ENCODE peak calls at places on chromosomes 6 and 20, in five cellular contexts. One of them, this sample, is unnamed.

GRCh38 chr6:133502451-133503259 is 261.5 kb downstream of the EYA4 start:
- DNase-seq in cardiac muscle cell: peak; percentile 10
- DNase-seq in left ventricle myocardium inferior: no peak
- DNase-seq in dorsolateral prefrontal cortex: no peak
- DNase-seq in H9: no peak
- DNase-seq in this sample: no peak

GRCh38 chr20:46324960-46325703 is 16.8 kb upstream of the CDH22 start:
- DNase-seq in cardiac muscle cell: peak; percentile 38
- DNase-seq in left ventricle myocardium inferior: no peak
- DNase-seq in dorsolateral prefrontal cortex: no peak
- DNase-seq in H9: peak; percentile 56
- DNase-seq in this sample: no peak

GRCh38 chr6:151239603-151240035 is at the start of gene AKAP12:
- DNase-seq in cardiac muscle cell: peak; percentile 65
- DNase-seq in left ventricle myocardium inferior: peak; percentile 29
- DNase-seq in dorsolateral prefrontal cortex: peak; percentile 69
- DNase-seq in H9: peak; percentile 74
- DNase-seq in this sample: no peak

GRCh38 chr6:116218172-116218633 is 35.7 kb downstream of the TSPYL4 start:
- DNase-seq in cardiac muscle cell: no peak
- DNase-seq in left ventricle myocardium inferior: no peak
- DNase-seq in dorsolateral prefrontal cortex: no peak
- DNase-seq in H9: no peak
- DNase-seq in this sample: no peak

GRCh38 chr20:49668181-49668877 is 45.3 kb downstream of the B4GALT5 start:
- DNase-seq in cardiac muscle cell: no peak
- DNase-seq in left ventricle myocardium inferior: peak; percentile 19
- DNase-seq in dorsolateral prefrontal cortex: no peak
- DNase-seq in H9: no peak
- DNase-seq in this sample: peak; percentile 56

GRCh38 chr20:1632228-1632577 is 12.4 kb upstream of the SIRPB1 start:
- DNase-seq in cardiac muscle cell: no peak
- DNase-seq in left ventricle myocardium inferior: no peak
- DNase-seq in dorsolateral prefrontal cortex: no peak
- DNase-seq in H9: no peak
- DNase-seq in this sample: no peak

GRCh38 chr6:152089992-152090391 is 282.5 kb downstream of the ESR1 start:
- DNase-seq in cardiac muscle cell: no peak
- DNase-seq in left ventricle myocardium inferior: peak; percentile 39
- DNase-seq in dorsolateral prefrontal cortex: no peak
- DNase-seq in H9: no peak
- DNase-seq in this sample: no peak

GRCh38 chr6:26576929-26577719 is 19.6 kb upstream of the ABT1 start:
- DNase-seq in cardiac muscle cell: no peak
- DNase-seq in left ventricle myocardium inferior: peak; percentile 44
- DNase-seq in dorsolateral prefrontal cortex: no peak
- DNase-seq in H9: peak; percentile 79
- DNase-seq in this sample: no peak

GRCh38 chr20:62190639-62191411 is 8.0 kb downstream of the MTG2 start:
- DNase-seq in cardiac muscle cell: no peak
- DNase-seq in left ventricle myocardium inferior: no peak
- DNase-seq in dorsolateral prefrontal cortex: no peak
- DNase-seq in H9: no peak
- DNase-seq in this sample: no peak

GRCh38 chr6:29762781-29763214 is 39.6 kb downstream of the HLA-F start:
- DNase-seq in cardiac muscle cell: no peak
- DNase-seq in left ventricle myocardium inferior: no peak
- DNase-seq in dorsolateral prefrontal cortex: no peak
- DNase-seq in H9: no peak
- DNase-seq in this sample: no peak

GRCh38 chr6:29758761-29759160 is 35.5 kb downstream of the HLA-F start:
- DNase-seq in cardiac muscle cell: no peak
- DNase-seq in left ventricle myocardium inferior: no peak
- DNase-seq in dorsolateral prefrontal cortex: no peak
- DNase-seq in H9: peak; percentile 55
- DNase-seq in this sample: no peak

GRCh38 chr6:29759457-29759856 is 36.2 kb downstream of the HLA-F start:
- DNase-seq in cardiac muscle cell: no peak
- DNase-seq in left ventricle myocardium inferior: no peak
- DNase-seq in dorsolateral prefrontal cortex: no peak
- DNase-seq in H9: peak; percentile 94
- DNase-seq in this sample: no peak

GRCh38 chr6:29762051-29762450 is 38.8 kb downstream of the HLA-F start:
- DNase-seq in cardiac muscle cell: no peak
- DNase-seq in left ventricle myocardium inferior: no peak
- DNase-seq in dorsolateral prefrontal cortex: no peak
- DNase-seq in H9: no peak
- DNase-seq in this sample: no peak

DNA sequence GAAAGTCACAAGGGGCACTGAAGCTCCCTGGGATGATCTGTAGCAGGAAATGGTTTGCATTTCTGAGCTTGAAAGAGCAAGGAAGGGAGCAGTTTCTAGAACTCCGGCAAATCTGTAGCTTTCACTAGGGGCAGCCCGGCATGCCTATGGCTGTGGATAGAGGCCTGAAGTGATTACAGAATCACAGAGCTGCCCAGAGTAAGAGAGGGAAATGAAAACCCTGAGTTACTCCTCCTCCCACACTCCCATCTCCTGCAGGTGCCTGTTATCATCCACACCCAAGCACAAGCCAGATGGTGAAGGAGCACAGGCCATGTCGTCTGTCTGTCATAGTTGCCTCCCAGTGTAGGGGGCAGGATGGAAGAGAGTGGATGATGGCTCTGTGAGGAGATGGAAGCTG is 37.1 kb downstream of the HLA-F start:
- DNase-seq in cardiac muscle cell: no peak
- DNase-seq in left ventricle myocardium inferior: no peak
- DNase-seq in dorsolateral prefrontal cortex: no peak
- DNase-seq in H9: peak; percentile 45
- DNase-seq in this sample: no peak
- H3K27ac ChIP-seq in cardiac muscle cell: no peak overlapping the region
- H3K27ac ChIP-seq in left ventricle myocardium inferior: no peak overlapping the region
- H3K27ac ChIP-seq in dorsolateral prefrontal cortex: no peak overlapping the region
- H3K27ac ChIP-seq in H9: peak overlapping the region; percentile 88
- H3K27ac ChIP-seq in this sample: no peak overlapping the region

GRCh38 chr6:114955363-114955762 is 612.5 kb upstream of the HS3ST5 start:
- DNase-seq in cardiac muscle cell: no peak
- DNase-seq in left ventricle myocardium inferior: no peak
- DNase-seq in dorsolateral prefrontal cortex: no peak
- DNase-seq in H9: no peak
- DNase-seq in this sample: no peak

GRCh38 chr6:114952229-114952628 is 609.4 kb upstream of the HS3ST5 start:
- DNase-seq in cardiac muscle cell: no peak
- DNase-seq in left ventricle myocardium inferior: no peak
- DNase-seq in dorsolateral prefrontal cortex: no peak
- DNase-seq in H9: no peak
- DNase-seq in this sample: no peak
- TF ChIP-seq CTCF in cardiac muscle cell: no peak
- TF ChIP-seq CTCF in left ventricle myocardium inferior: no peak
- TF ChIP-seq CTCF in dorsolateral prefrontal cortex: no peak
- TF ChIP-seq CTCF in H9: no peak
- TF ChIP-seq CTCF in this sample: no peak

GRCh38 chr6:121187833-121188200 is 146.5 kb downstream of the TBC1D32 start:
- DNase-seq in cardiac muscle cell: no peak
- DNase-seq in left ventricle myocardium inferior: no peak
- DNase-seq in dorsolateral prefrontal cortex: no peak
- DNase-seq in H9: no peak
- DNase-seq in this sample: no peak
- H3K27ac ChIP-seq in cardiac muscle cell: no peak overlapping the region
- H3K27ac ChIP-seq in left ventricle myocardium inferior: no peak overlapping the region
- H3K27ac ChIP-seq in dorsolateral prefrontal cortex: no peak overlapping the region
- H3K27ac ChIP-seq in H9: no peak overlapping the region
- H3K27ac ChIP-seq in this sample: no peak overlapping the region

GRCh38 chr6:4313044-4313686 is 177.8 kb upstream of the ECI2 start:
- DNase-seq in cardiac muscle cell: peak; percentile 19
- DNase-seq in left ventricle myocardium inferior: peak; percentile 29
- DNase-seq in dorsolateral prefrontal cortex: no peak
- DNase-seq in H9: peak; percentile 43
- DNase-seq in this sample: no peak
- TF ChIP-seq CTCF in cardiac muscle cell: peak; percentile 65
- TF ChIP-seq CTCF in left ventricle myocardium inferior: peak; percentile 55
- TF ChIP-seq CTCF in dorsolateral prefrontal cortex: no peak
- TF ChIP-seq CTCF in H9: peak; percentile 78
- TF ChIP-seq CTCF in this sample: no peak

This sample was measured in CD8-positive, alpha-beta T cell.